ENCODE peak calls at places on chromosomes 6 and 20, in ten cellular contexts. One of them, this sample, is unnamed.

GRCh38 chr6:105474234-105474633 is 71.4 kb upstream of the PREP start:
- DNase-seq in A172: no peak
- DNase-seq in heart right ventricle: no peak
- DNase-seq in T-cell: no peak
- DNase-seq in NCI-H2081: no peak
- DNase-seq in effector CD4-positive, alpha-beta T cell: no peak
- DNase-seq in fibroblast of lung: peak
- DNase-seq in transverse colon: no peak
- DNase-seq in Caki2: no peak
- DNase-seq in sigmoid colon: no peak
- DNase-seq in this sample: no peak

GRCh38 chr6:91781946-91782345 is 1195.1 kb upstream of the MAP3K7 start:
- DNase-seq in A172: no peak
- DNase-seq in heart right ventricle: peak
- DNase-seq in T-cell: no peak
- DNase-seq in NCI-H2081: peak
- DNase-seq in effector CD4-positive, alpha-beta T cell: no peak
- DNase-seq in fibroblast of lung: no peak
- DNase-seq in transverse colon: no peak
- DNase-seq in Caki2: no peak
- DNase-seq in sigmoid colon: no peak
- DNase-seq in this sample: peak

GRCh38 chr6:116370717-116371383 is at the start of gene DSE:
- DNase-seq in A172: peak
- DNase-seq in heart right ventricle: peak
- DNase-seq in T-cell: peak
- DNase-seq in NCI-H2081: no peak
- DNase-seq in effector CD4-positive, alpha-beta T cell: peak
- DNase-seq in fibroblast of lung: peak
- DNase-seq in transverse colon: peak
- DNase-seq in Caki2: peak
- DNase-seq in sigmoid colon: peak
- DNase-seq in this sample: peak

GRCh38 chr20:13119583-13119982 is 101.5 kb upstream of the ISM1 start:
- DNase-seq in A172: peak
- DNase-seq in heart right ventricle: peak
- DNase-seq in T-cell: peak
- DNase-seq in NCI-H2081: peak
- DNase-seq in effector CD4-positive, alpha-beta T cell: peak
- DNase-seq in fibroblast of lung: peak
- DNase-seq in transverse colon: peak
- DNase-seq in Caki2: peak
- DNase-seq in sigmoid colon: no peak
- DNase-seq in this sample: peak

GRCh38 chr6:107305391-107305790 is 154.0 kb downstream of the PDSS2 start:
- DNase-seq in A172: no peak
- DNase-seq in heart right ventricle: no peak
- DNase-seq in T-cell: no peak
- DNase-seq in NCI-H2081: no peak
- DNase-seq in effector CD4-positive, alpha-beta T cell: no peak
- DNase-seq in fibroblast of lung: no peak
- DNase-seq in transverse colon: no peak
- DNase-seq in Caki2: no peak
- DNase-seq in sigmoid colon: no peak
- DNase-seq in this sample: no peak

GRCh38 chr20:38369387-38369786 is 23.1 kb downstream of the LBP start:
- DNase-seq in A172: peak
- DNase-seq in heart right ventricle: no peak
- DNase-seq in T-cell: no peak
- DNase-seq in NCI-H2081: no peak
- DNase-seq in effector CD4-positive, alpha-beta T cell: no peak
- DNase-seq in fibroblast of lung: no peak
- DNase-seq in transverse colon: no peak
- DNase-seq in Caki2: peak
- DNase-seq in sigmoid colon: no peak
- DNase-seq in this sample: no peak

GRCh38 chr6:7147051-7147671 is 39.4 kb downstream of the RREB1 start:
- DNase-seq in A172: no peak
- DNase-seq in heart right ventricle: no peak
- DNase-seq in T-cell: no peak
- DNase-seq in NCI-H2081: no peak
- DNase-seq in effector CD4-positive, alpha-beta T cell: no peak
- DNase-seq in fibroblast of lung: no peak
- DNase-seq in transverse colon: no peak
- DNase-seq in Caki2: no peak
- DNase-seq in sigmoid colon: no peak
- DNase-seq in this sample: peak

GRCh38 chr20:10637563-10637962 is 36.2 kb downstream of the JAG1 start:
- DNase-seq in A172: no peak
- DNase-seq in heart right ventricle: no peak
- DNase-seq in T-cell: no peak
- DNase-seq in NCI-H2081: no peak
- DNase-seq in effector CD4-positive, alpha-beta T cell: no peak
- DNase-seq in fibroblast of lung: peak
- DNase-seq in transverse colon: no peak
- DNase-seq in Caki2: no peak
- DNase-seq in sigmoid colon: no peak
- DNase-seq in this sample: no peak

GRCh38 chr6:149268768-149269167 is 48.7 kb upstream of the TAB2 start:
- DNase-seq in A172: no peak
- DNase-seq in heart right ventricle: no peak
- DNase-seq in T-cell: no peak
- DNase-seq in NCI-H2081: no peak
- DNase-seq in effector CD4-positive, alpha-beta T cell: no peak
- DNase-seq in fibroblast of lung: peak
- DNase-seq in transverse colon: no peak
- DNase-seq in Caki2: no peak
- DNase-seq in sigmoid colon: no peak
- DNase-seq in this sample: no peak

GRCh38 chr20:54110041-54110440 is 39.6 kb upstream of the BCAS1 start:
- DNase-seq in A172: no peak
- DNase-seq in heart right ventricle: no peak
- DNase-seq in T-cell: no peak
- DNase-seq in NCI-H2081: no peak
- DNase-seq in effector CD4-positive, alpha-beta T cell: no peak
- DNase-seq in fibroblast of lung: no peak
- DNase-seq in transverse colon: no peak
- DNase-seq in Caki2: no peak
- DNase-seq in sigmoid colon: no peak
- DNase-seq in this sample: no peak

GRCh38 chr20:7285918-7286556 is 518.6 kb downstream of the BMP2 start:
- DNase-seq in A172: peak
- DNase-seq in heart right ventricle: peak
- DNase-seq in T-cell: no peak
- DNase-seq in NCI-H2081: peak
- DNase-seq in effector CD4-positive, alpha-beta T cell: no peak
- DNase-seq in fibroblast of lung: peak
- DNase-seq in transverse colon: peak
- DNase-seq in Caki2: peak
- DNase-seq in sigmoid colon: peak
- DNase-seq in this sample: peak

GRCh38 chr6:37536462-37537225 is 37.0 kb upstream of the CCDC167 start:
- DNase-seq in A172: no peak
- DNase-seq in heart right ventricle: no peak
- DNase-seq in T-cell: no peak
- DNase-seq in NCI-H2081: no peak
- DNase-seq in effector CD4-positive, alpha-beta T cell: no peak
- DNase-seq in fibroblast of lung: no peak
- DNase-seq in transverse colon: no peak
- DNase-seq in Caki2: no peak
- DNase-seq in sigmoid colon: no peak
- DNase-seq in this sample: no peak

GRCh38 chr6:56992053-56992452 is 37.1 kb downstream of the BEND6 start:
- DNase-seq in A172: no peak
- DNase-seq in heart right ventricle: no peak
- DNase-seq in T-cell: no peak
- DNase-seq in NCI-H2081: no peak
- DNase-seq in effector CD4-positive, alpha-beta T cell: no peak
- DNase-seq in fibroblast of lung: no peak
- DNase-seq in transverse colon: no peak
- DNase-seq in Caki2: no peak
- DNase-seq in sigmoid colon: no peak
- DNase-seq in this sample: no peak

GRCh38 chr6:56807992-56808342 is 146.9 kb upstream of the BEND6 start:
- DNase-seq in A172: no peak
- DNase-seq in heart right ventricle: no peak
- DNase-seq in T-cell: no peak
- DNase-seq in NCI-H2081: no peak
- DNase-seq in effector CD4-positive, alpha-beta T cell: no peak
- DNase-seq in fibroblast of lung: peak
- DNase-seq in transverse colon: no peak
- DNase-seq in Caki2: no peak
- DNase-seq in sigmoid colon: no peak
- DNase-seq in this sample: no peak

GRCh38 chr20:18224968-18225568 is 63.3 kb upstream of the ZNF133 start:
- DNase-seq in A172: peak
- DNase-seq in heart right ventricle: peak
- DNase-seq in T-cell: no peak
- DNase-seq in NCI-H2081: no peak
- DNase-seq in effector CD4-positive, alpha-beta T cell: no peak
- DNase-seq in fibroblast of lung: peak
- DNase-seq in transverse colon: no peak
- DNase-seq in Caki2: peak
- DNase-seq in sigmoid colon: no peak
- DNase-seq in this sample: peak

GRCh38 chr6:150567823-150568383 is 31.8 kb upstream of the PLEKHG1 start:
- DNase-seq in A172: peak
- DNase-seq in heart right ventricle: peak
- DNase-seq in T-cell: no peak
- DNase-seq in NCI-H2081: no peak
- DNase-seq in effector CD4-positive, alpha-beta T cell: no peak
- DNase-seq in fibroblast of lung: no peak
- DNase-seq in transverse colon: no peak
- DNase-seq in Caki2: no peak
- DNase-seq in sigmoid colon: no peak
- DNase-seq in this sample: no peak

GRCh38 chr20:45919951-45920794 is 8.2 kb upstream of the PLTP start:
- DNase-seq in A172: no peak
- DNase-seq in heart right ventricle: peak
- DNase-seq in T-cell: no peak
- DNase-seq in NCI-H2081: no peak
- DNase-seq in effector CD4-positive, alpha-beta T cell: no peak
- DNase-seq in fibroblast of lung: peak
- DNase-seq in transverse colon: no peak
- DNase-seq in Caki2: no peak
- DNase-seq in sigmoid colon: no peak
- DNase-seq in this sample: no peak

GRCh38 chr20:45592574-45593189 is 13.6 kb upstream of the WFDC8 start:
- DNase-seq in A172: peak
- DNase-seq in heart right ventricle: no peak
- DNase-seq in T-cell: no peak
- DNase-seq in NCI-H2081: peak
- DNase-seq in effector CD4-positive, alpha-beta T cell: no peak
- DNase-seq in fibroblast of lung: peak
- DNase-seq in transverse colon: no peak
- DNase-seq in Caki2: peak
- DNase-seq in sigmoid colon: no peak
- DNase-seq in this sample: no peak

GRCh38 chr20:43963872-43964791 is 49.5 kb downstream of the TOX2 start:
- DNase-seq in A172: peak
- DNase-seq in heart right ventricle: peak
- DNase-seq in T-cell: peak
- DNase-seq in NCI-H2081: no peak
- DNase-seq in effector CD4-positive, alpha-beta T cell: peak
- DNase-seq in fibroblast of lung: peak
- DNase-seq in transverse colon: peak
- DNase-seq in Caki2: no peak
- DNase-seq in sigmoid colon: peak
- DNase-seq in this sample: no peak

GRCh38 chr20:11687546-11688292 is 230.0 kb upstream of the BTBD3 start:
- DNase-seq in A172: no peak
- DNase-seq in heart right ventricle: no peak
- DNase-seq in T-cell: no peak
- DNase-seq in NCI-H2081: peak
- DNase-seq in effector CD4-positive, alpha-beta T cell: no peak
- DNase-seq in fibroblast of lung: no peak
- DNase-seq in transverse colon: no peak
- DNase-seq in Caki2: peak
- DNase-seq in sigmoid colon: no peak
- DNase-seq in this sample: no peak

GRCh38 chr20:37526839-37527637 is 638 bp downstream of the BLCAP start:
- DNase-seq in A172: peak
- DNase-seq in heart right ventricle: peak
- DNase-seq in T-cell: no peak
- DNase-seq in NCI-H2081: no peak
- DNase-seq in effector CD4-positive, alpha-beta T cell: no peak
- DNase-seq in fibroblast of lung: peak
- DNase-seq in transverse colon: peak
- DNase-seq in Caki2: peak
- DNase-seq in sigmoid colon: no peak
- DNase-seq in this sample: peak

GRCh38 chr6:9647043-9647520 is 767.8 kb downstream of the TFAP2A start:
- DNase-seq in A172: no peak
- DNase-seq in heart right ventricle: no peak
- DNase-seq in T-cell: no peak
- DNase-seq in NCI-H2081: no peak
- DNase-seq in effector CD4-positive, alpha-beta T cell: no peak
- DNase-seq in fibroblast of lung: no peak
- DNase-seq in transverse colon: no peak
- DNase-seq in Caki2: no peak
- DNase-seq in sigmoid colon: no peak
- DNase-seq in this sample: no peak